ENCODE peak calls at places on chromosomes 13 and 19, in five cellular contexts. L is WTC11, B is dorsolateral prefrontal cortex, S is COR-L47, O is nucleus accumbens. D is an unnamed sample.

GRCh38 chr13:85241045-85241444 is 558.2 kb downstream of the SLITRK6 start:
- DNase-seq in S (no peak), B (no peak), L (no peak), O (no peak), D (no peak)

GRCh38 chr13:110209950-110210603 is 96.9 kb downstream of the COL4A1 start:
- DNase-seq in L (no peak), O (no peak), S (peak), B (no peak), D (no peak)

GRCh38 chr13:95113601-95114000 is 187.7 kb downstream of the ABCC4 start:
- DNase-seq in S (no peak), O (no peak), B (no peak), L (no peak), D (no peak)

GRCh38 chr19:27846944-27847343 is 1366.0 kb downstream of the UQCRFS1 start:
- DNase-seq in O (no peak), L (no peak), S (no peak), B (no peak), D (no peak)

GRCh38 chr13:50386527-50387123 is 371.4 kb downstream of the KCNRG start:
- DNase-seq in L (peak), B (no peak), S (no peak), O (no peak), D (peak)

GRCh38 chr13:97849305-97849704 is 104.2 kb upstream of the IPO5 start:
- DNase-seq in B (no peak), O (no peak), L (no peak), S (peak), D (no peak)

GRCh38 chr13:95206116-95206515 is 95.1 kb downstream of the ABCC4 start:
- DNase-seq in L (no peak), S (no peak), O (no peak), B (no peak), D (no peak)

GRCh38 chr13:29105779-29106178 is 285.6 kb downstream of the MTUS2 start:
- DNase-seq in O (no peak), S (no peak), L (peak), B (no peak), D (no peak)

GRCh38 chr13:33205804-33206221 is 79.7 kb downstream of the STARD13 start:
- DNase-seq in B (no peak), O (no peak), S (no peak), L (no peak), D (no peak)

GRCh38 chr13:67052550-67053237 is 177.4 kb downstream of the PCDH9 start:
- DNase-seq in L (no peak), S (no peak), O (no peak), B (no peak), D (no peak)

GRCh38 chr13:20974981-20975585 is 72.5 kb upstream of the XPO4 start:
- DNase-seq in S (no peak), O (no peak), B (no peak), L (no peak), D (no peak)

GRCh38 chr13:60397693-60398437 is 845 bp downstream of the TDRD3 start:
- DNase-seq in S (peak), L (peak), B (peak), O (peak), D (peak)

GRCh38 chr19:41941410-41942202 is 13.4 kb upstream of the ERFL start:
- DNase-seq in O (no peak), B (no peak), L (no peak), S (no peak), D (no peak)

GRCh38 chr19:7492142-7493055 is 3.6 kb upstream of the PEX11G start:
- DNase-seq in S (no peak), O (no peak), L (no peak), B (no peak), D (peak)

D was measured in GM04504.